ENCODE peak calls at places on chromosomes 13 and 19, in eight cellular contexts. J, B, U, E, Y, X, S and N are unnamed samples.

GRCh38 chr13:113220141-113220598 is 10.8 kb downstream of the CUL4A start:
- DNase-seq in J (no peak), B (no peak), U (no peak), E (no peak), Y (no peak), X (no peak), S (no peak), N (no peak)

GRCh38 chr19:50516456-50516855 is 2.7 kb upstream of the ASPDH start:
- DNase-seq in J (no peak), B (no peak), U (no peak), E (no peak), Y (no peak), X (no peak), S (no peak), N (no peak)

GRCh38 chr19:35462476-35462953 is 14.5 kb downstream of the FFAR2 start:
- DNase-seq in J (no peak), B (no peak), U (no peak), E (no peak), Y (peak), X (peak), S (no peak), N (no peak)

GRCh38 chr13:113789167-113789566 is 30.1 kb downstream of the TMEM255B start:
- DNase-seq in J (no peak), B (no peak), U (no peak), E (no peak), Y (no peak), X (no peak), S (no peak), N (no peak)

GRCh38 chr13:80436571-80437169 is 95.7 kb upstream of the SPRY2 start:
- DNase-seq in J (no peak), B (no peak), U (no peak), E (no peak), Y (no peak), X (no peak), S (no peak), N (no peak)

GRCh38 chr13:31101511-31102170 is 60.1 kb downstream of the HSPH1 start:
- DNase-seq in J (peak), B (no peak), U (no peak), E (no peak), Y (no peak), X (no peak), S (no peak), N (no peak)

GRCh38 chr13:63025741-63026140 is 1610.1 kb upstream of the PCDH20 start:
- DNase-seq in J (no peak), B (no peak), U (no peak), E (no peak), Y (no peak), X (no peak), S (no peak), N (no peak)

GRCh38 chr19:13206581-13206980 is 56.4 kb downstream of the IER2 start:
- DNase-seq in J (no peak), B (no peak), U (no peak), E (no peak), Y (no peak), X (no peak), S (no peak), N (peak)

GRCh38 chr19:39109641-39110040 is 15.9 kb upstream of the PAK4 start:
- DNase-seq in J (no peak), B (no peak), U (no peak), E (no peak), Y (no peak), X (no peak), S (no peak), N (no peak)

GRCh38 chr13:108679989-108680388 is 50.6 kb downstream of the MYO16 start:
- DNase-seq in J (no peak), B (no peak), U (no peak), E (no peak), Y (no peak), X (no peak), S (no peak), N (no peak)

GRCh38 chr19:16449330-16449961 is 22.3 kb downstream of the EPS15L1 start:
- DNase-seq in J (no peak), B (no peak), U (no peak), E (no peak), Y (peak), X (no peak), S (no peak), N (no peak)

GRCh38 chr19:49425922-49426592 is 869 bp downstream of the GFY start:
- DNase-seq in J (no peak), B (no peak), U (no peak), E (no peak), Y (no peak), X (no peak), S (peak), N (no peak)